ENCODE peak calls at places on chromosomes 16 and 17, in eight cellular contexts. O is GM10248, Z is NCI-H1105, N is bronchial epithelial cell, R is GM23248, Q is NCI-H1930, M is aorta, K is heart left ventricle. J is an unnamed sample.

GRCh38 chr17:45143767-45144198 is 4.5 kb upstream of the HEXIM1 start:
- DNase-seq in O (no peak), Z (no peak), N (no peak), R (peak; percentile 92), Q (no peak), M (peak; percentile 97), K (peak; percentile 89), J (no peak)

GRCh38 chr17:80789356-80789902 is 202.2 kb upstream of the CHMP6 start:
- DNase-seq in O (peak; percentile 44), Z (no peak), N (peak; percentile 68), R (peak; percentile 96), Q (no peak), M (no peak), K (peak; percentile 51), J (peak; percentile 74)

GRCh38 chr16:85986931-85987749 is 88.2 kb downstream of the IRF8 start:
- DNase-seq in O (peak; percentile 80), Z (no peak), N (no peak), R (no peak), Q (peak; percentile 10), M (peak; percentile 77), K (no peak), J (no peak)

GRCh38 chr16:2424061-2425007 is 4.9 kb upstream of the CCNF start:
- DNase-seq in O (no peak), Z (no peak), N (no peak), R (no peak), Q (no peak), M (no peak), K (no peak), J (no peak)

GRCh38 chr16:11398851-11399250 is 53.6 kb downstream of the RMI2 start:
- DNase-seq in O (no peak), Z (no peak), N (no peak), R (no peak), Q (no peak), M (peak; percentile 57), K (peak; percentile 7), J (no peak)

GRCh38 chr17:11287791-11288190 is 46.8 kb downstream of the SHISA6 start:
- DNase-seq in O (no peak), Z (no peak), N (no peak), R (no peak), Q (no peak), M (no peak), K (no peak), J (no peak)

GRCh38 chr16:88811600-88811849 is 203 bp downstream of the APRT start:
- DNase-seq in O (no peak), Z (no peak), N (no peak), R (no peak), Q (no peak), M (no peak), K (no peak), J (no peak)

GRCh38 chr17:66829386-66829864 is 5.5 kb upstream of the CACNG5 start:
- DNase-seq in O (peak; percentile 54), Z (no peak), N (peak; percentile 57), R (peak; percentile 82), Q (no peak), M (no peak), K (no peak), J (peak; percentile 44)

GRCh38 chr16:74309789-74310781 is 13.5 kb downstream of the PSMD7 start:
- DNase-seq in O (peak; percentile 57), Z (peak; percentile 12), N (peak; percentile 57), R (peak; percentile 70), Q (peak; percentile 7), M (no peak), K (no peak), J (peak; percentile 34)

GRCh38 chr17:77227461-77228223 is 86.9 kb downstream of the SEC14L1 start:
- DNase-seq in O (no peak), Z (no peak), N (no peak), R (peak; percentile 49), Q (no peak), M (peak; percentile 77), K (no peak), J (no peak)

GRCh38 chr16:23903001-23903414 is 67.2 kb downstream of the PRKCB start:
- DNase-seq in O (no peak), Z (no peak), N (peak; percentile 6), R (peak; percentile 9), Q (no peak), M (no peak), K (no peak), J (peak; percentile 74)

GRCh38 chr16:8776193-8776592 is 21.2 kb downstream of the TMEM186 start:
- DNase-seq in O (no peak), Z (no peak), N (peak; percentile 75), R (no peak), Q (no peak), M (no peak), K (no peak), J (no peak)

GRCh38 chr16:78045865-78046581 is 23.7 kb downstream of the CLEC3A start:
- DNase-seq in O (peak; percentile 53), Z (no peak), N (peak; percentile 4), R (peak; percentile 71), Q (no peak), M (peak; percentile 92), K (peak; percentile 76), J (peak; percentile 57)

GRCh38 chr16:825298-826061 is 24.9 kb upstream of the GNG13 start:
- DNase-seq in O (no peak), Z (no peak), N (no peak), R (peak; percentile 59), Q (no peak), M (no peak), K (no peak), J (no peak)

GRCh38 chr17:74453665-74454196 is 12.7 kb upstream of the CD300A start:
- DNase-seq in O (peak; percentile 96), Z (peak; percentile 83), N (no peak), R (no peak), Q (peak; percentile 88), M (no peak), K (peak; percentile 95), J (no peak)

GRCh38 chr17:79907855-79908254 is 68.6 kb upstream of the CBX4 start:
- DNase-seq in O (no peak), Z (no peak), N (peak; percentile 19), R (peak; percentile 83), Q (no peak), M (peak; percentile 73), K (no peak), J (no peak)

GRCh38 chr16:63618896-63619295 is 1503.0 kb downstream of the CDH11 start:
- DNase-seq in O (no peak), Z (no peak), N (no peak), R (no peak), Q (no peak), M (no peak), K (no peak), J (no peak)